ENCODE peak calls at places on chromosomes 2 and 18, in eight cellular contexts. One of them, this sample, is unnamed.

GRCh38 chr2:118014492-118014824 is 588 bp upstream of the CCDC93 start:
- DNase-seq in NAMALWA: no peak
- DNase-seq in Peyer's patch: peak
- DNase-seq in SK-N-SH: peak
- DNase-seq in left lung: no peak
- DNase-seq in dermis blood vessel endothelial cell: no peak
- DNase-seq in fibroblast of mammary gland: no peak
- DNase-seq in T-helper 9 cell: no peak
- DNase-seq in this sample: no peak

GRCh38 chr2:235105821-235106359 is 154.1 kb downstream of the SH3BP4 start:
- DNase-seq in dermis blood vessel endothelial cell: peak
- DNase-seq in Peyer's patch: no peak
- DNase-seq in SK-N-SH: no peak
- DNase-seq in fibroblast of mammary gland: no peak
- DNase-seq in NAMALWA: no peak
- DNase-seq in T-helper 9 cell: no peak
- DNase-seq in left lung: no peak
- DNase-seq in this sample: no peak

GRCh38 chr2:191441761-191442160 is 196.6 kb downstream of the MYO1B start:
- DNase-seq in dermis blood vessel endothelial cell: no peak
- DNase-seq in NAMALWA: no peak
- DNase-seq in left lung: no peak
- DNase-seq in Peyer's patch: no peak
- DNase-seq in fibroblast of mammary gland: peak
- DNase-seq in SK-N-SH: peak
- DNase-seq in T-helper 9 cell: no peak
- DNase-seq in this sample: no peak

GRCh38 chr2:201413143-201413542 is 38.1 kb downstream of the TRAK2 start:
- DNase-seq in dermis blood vessel endothelial cell: no peak
- DNase-seq in fibroblast of mammary gland: no peak
- DNase-seq in left lung: no peak
- DNase-seq in NAMALWA: no peak
- DNase-seq in SK-N-SH: no peak
- DNase-seq in T-helper 9 cell: no peak
- DNase-seq in Peyer's patch: no peak
- DNase-seq in this sample: no peak

GRCh38 chr2:108414945-108415344 is 34.1 kb upstream of the GCC2 start:
- DNase-seq in NAMALWA: no peak
- DNase-seq in fibroblast of mammary gland: no peak
- DNase-seq in SK-N-SH: no peak
- DNase-seq in left lung: no peak
- DNase-seq in T-helper 9 cell: no peak
- DNase-seq in Peyer's patch: no peak
- DNase-seq in dermis blood vessel endothelial cell: no peak
- DNase-seq in this sample: no peak

GRCh38 chr2:70519453-70519852 is 34.2 kb downstream of the TGFA start:
- DNase-seq in Peyer's patch: no peak
- DNase-seq in NAMALWA: no peak
- DNase-seq in SK-N-SH: no peak
- DNase-seq in dermis blood vessel endothelial cell: no peak
- DNase-seq in fibroblast of mammary gland: no peak
- DNase-seq in T-helper 9 cell: no peak
- DNase-seq in left lung: no peak
- DNase-seq in this sample: no peak

GRCh38 chr18:67517224-67517765 is 775 bp upstream of the DSEL start:
- DNase-seq in Peyer's patch: no peak
- DNase-seq in left lung: no peak
- DNase-seq in dermis blood vessel endothelial cell: no peak
- DNase-seq in T-helper 9 cell: peak
- DNase-seq in fibroblast of mammary gland: peak
- DNase-seq in NAMALWA: no peak
- DNase-seq in SK-N-SH: no peak
- DNase-seq in this sample: no peak

GRCh38 chr2:236535024-236535423 is 34.6 kb upstream of the ACKR3 start:
- DNase-seq in NAMALWA: no peak
- DNase-seq in dermis blood vessel endothelial cell: peak
- DNase-seq in left lung: no peak
- DNase-seq in fibroblast of mammary gland: peak
- DNase-seq in Peyer's patch: no peak
- DNase-seq in SK-N-SH: no peak
- DNase-seq in T-helper 9 cell: no peak
- DNase-seq in this sample: no peak

GRCh38 chr2:152740743-152741328 is 22.4 kb downstream of the ARL6IP6 start:
- DNase-seq in left lung: no peak
- DNase-seq in NAMALWA: peak
- DNase-seq in fibroblast of mammary gland: peak
- DNase-seq in dermis blood vessel endothelial cell: peak
- DNase-seq in T-helper 9 cell: no peak
- DNase-seq in SK-N-SH: peak
- DNase-seq in Peyer's patch: no peak
- DNase-seq in this sample: peak

GRCh38 chr2:152961376-152961775 is 243.0 kb downstream of the ARL6IP6 start:
- DNase-seq in dermis blood vessel endothelial cell: no peak
- DNase-seq in T-helper 9 cell: no peak
- DNase-seq in Peyer's patch: no peak
- DNase-seq in fibroblast of mammary gland: no peak
- DNase-seq in left lung: no peak
- DNase-seq in SK-N-SH: no peak
- DNase-seq in NAMALWA: no peak
- DNase-seq in this sample: no peak

GRCh38 chr2:190540048-190540447 is 5.5 kb upstream of the NEMP2 start:
- DNase-seq in T-helper 9 cell: no peak
- DNase-seq in NAMALWA: no peak
- DNase-seq in SK-N-SH: no peak
- DNase-seq in Peyer's patch: no peak
- DNase-seq in dermis blood vessel endothelial cell: peak
- DNase-seq in fibroblast of mammary gland: peak
- DNase-seq in left lung: no peak
- DNase-seq in this sample: no peak

GRCh38 chr2:223494987-223495386 is 107.2 kb downstream of the SCG2 start:
- DNase-seq in left lung: no peak
- DNase-seq in T-helper 9 cell: no peak
- DNase-seq in Peyer's patch: no peak
- DNase-seq in SK-N-SH: no peak
- DNase-seq in fibroblast of mammary gland: peak
- DNase-seq in NAMALWA: no peak
- DNase-seq in dermis blood vessel endothelial cell: no peak
- DNase-seq in this sample: no peak

GRCh38 chr2:218805627-218806026 is 23.7 kb downstream of the CYP27A1 start:
- DNase-seq in left lung: no peak
- DNase-seq in dermis blood vessel endothelial cell: peak
- DNase-seq in Peyer's patch: no peak
- DNase-seq in fibroblast of mammary gland: peak
- DNase-seq in T-helper 9 cell: no peak
- DNase-seq in NAMALWA: no peak
- DNase-seq in SK-N-SH: no peak
- DNase-seq in this sample: no peak

GRCh38 chr2:230671117-230671516 is 41.5 kb upstream of the CAB39 start:
- DNase-seq in Peyer's patch: no peak
- DNase-seq in dermis blood vessel endothelial cell: peak
- DNase-seq in left lung: no peak
- DNase-seq in fibroblast of mammary gland: peak
- DNase-seq in T-helper 9 cell: no peak
- DNase-seq in SK-N-SH: no peak
- DNase-seq in NAMALWA: no peak
- DNase-seq in this sample: no peak

GRCh38 chr18:41529093-41529492 is 425.9 kb upstream of the PIK3C3 start:
- DNase-seq in SK-N-SH: no peak
- DNase-seq in NAMALWA: no peak
- DNase-seq in left lung: no peak
- DNase-seq in fibroblast of mammary gland: no peak
- DNase-seq in dermis blood vessel endothelial cell: no peak
- DNase-seq in T-helper 9 cell: no peak
- DNase-seq in Peyer's patch: no peak
- DNase-seq in this sample: no peak

GRCh38 chr18:44681039-44681595 is 429 bp downstream of the SETBP1 start:
- DNase-seq in fibroblast of mammary gland: peak
- DNase-seq in SK-N-SH: peak
- DNase-seq in Peyer's patch: peak
- DNase-seq in dermis blood vessel endothelial cell: peak
- DNase-seq in left lung: no peak
- DNase-seq in T-helper 9 cell: no peak
- DNase-seq in NAMALWA: no peak
- DNase-seq in this sample: no peak

GRCh38 chr2:96815326-96816126 is 542 bp upstream of the CNNM3 start:
- DNase-seq in T-helper 9 cell: no peak
- DNase-seq in SK-N-SH: peak
- DNase-seq in dermis blood vessel endothelial cell: peak
- DNase-seq in left lung: no peak
- DNase-seq in Peyer's patch: peak
- DNase-seq in NAMALWA: peak
- DNase-seq in fibroblast of mammary gland: peak
- DNase-seq in this sample: no peak

GRCh38 chr2:233032551-233033320 is at the start of gene NEU2:
- DNase-seq in SK-N-SH: no peak
- DNase-seq in fibroblast of mammary gland: peak
- DNase-seq in Peyer's patch: no peak
- DNase-seq in T-helper 9 cell: no peak
- DNase-seq in NAMALWA: no peak
- DNase-seq in left lung: no peak
- DNase-seq in dermis blood vessel endothelial cell: no peak
- DNase-seq in this sample: no peak

GRCh38 chr2:191688934-191689695 is 11.2 kb downstream of the NABP1 start:
- DNase-seq in T-helper 9 cell: no peak
- DNase-seq in fibroblast of mammary gland: peak
- DNase-seq in Peyer's patch: no peak
- DNase-seq in NAMALWA: no peak
- DNase-seq in SK-N-SH: no peak
- DNase-seq in dermis blood vessel endothelial cell: peak
- DNase-seq in left lung: no peak
- DNase-seq in this sample: no peak

GRCh38 chr18:49018553-49018943 is 67.8 kb upstream of the SMAD7 start:
- DNase-seq in left lung: no peak
- DNase-seq in NAMALWA: no peak
- DNase-seq in dermis blood vessel endothelial cell: no peak
- DNase-seq in Peyer's patch: no peak
- DNase-seq in fibroblast of mammary gland: no peak
- DNase-seq in T-helper 9 cell: no peak
- DNase-seq in SK-N-SH: peak
- DNase-seq in this sample: no peak

GRCh38 chr2:765369-765768 is 88.2 kb upstream of the TMEM18 start:
- DNase-seq in NAMALWA: no peak
- DNase-seq in T-helper 9 cell: no peak
- DNase-seq in Peyer's patch: no peak
- DNase-seq in SK-N-SH: no peak
- DNase-seq in dermis blood vessel endothelial cell: no peak
- DNase-seq in left lung: no peak
- DNase-seq in fibroblast of mammary gland: no peak
- DNase-seq in this sample: no peak

GRCh38 chr2:67013821-67014220 is 383.3 kb upstream of the ETAA1 start:
- DNase-seq in left lung: no peak
- DNase-seq in Peyer's patch: no peak
- DNase-seq in fibroblast of mammary gland: no peak
- DNase-seq in SK-N-SH: no peak
- DNase-seq in T-helper 9 cell: no peak
- DNase-seq in NAMALWA: no peak
- DNase-seq in dermis blood vessel endothelial cell: no peak
- DNase-seq in this sample: no peak

GRCh38 chr2:95391641-95392310 is 10.7 kb upstream of the FAHD2A start:
- DNase-seq in dermis blood vessel endothelial cell: no peak
- DNase-seq in fibroblast of mammary gland: no peak
- DNase-seq in left lung: no peak
- DNase-seq in Peyer's patch: no peak
- DNase-seq in SK-N-SH: no peak
- DNase-seq in NAMALWA: no peak
- DNase-seq in T-helper 9 cell: no peak
- DNase-seq in this sample: no peak

GRCh38 chr2:85888020-85888744 is 608 bp downstream of the ST3GAL5 start:
- DNase-seq in fibroblast of mammary gland: no peak
- DNase-seq in T-helper 9 cell: peak
- DNase-seq in Peyer's patch: peak
- DNase-seq in SK-N-SH: peak
- DNase-seq in dermis blood vessel endothelial cell: peak
- DNase-seq in NAMALWA: peak
- DNase-seq in left lung: peak
- DNase-seq in this sample: no peak

GRCh38 chr2:241764272-241765241 is 12.1 kb upstream of the GAL3ST2 start:
- DNase-seq in SK-N-SH: peak
- DNase-seq in left lung: no peak
- DNase-seq in dermis blood vessel endothelial cell: no peak
- DNase-seq in fibroblast of mammary gland: no peak
- DNase-seq in Peyer's patch: no peak
- DNase-seq in NAMALWA: no peak
- DNase-seq in T-helper 9 cell: no peak
- DNase-seq in this sample: no peak

GRCh38 chr2:72274284-72274869 is 126.7 kb upstream of the CYP26B1 start:
- DNase-seq in left lung: no peak
- DNase-seq in SK-N-SH: no peak
- DNase-seq in NAMALWA: no peak
- DNase-seq in Peyer's patch: no peak
- DNase-seq in fibroblast of mammary gland: no peak
- DNase-seq in dermis blood vessel endothelial cell: no peak
- DNase-seq in T-helper 9 cell: no peak
- DNase-seq in this sample: no peak

GRCh38 chr2:226873051-226873620 is 37.3 kb downstream of the RHBDD1 start:
- DNase-seq in SK-N-SH: no peak
- DNase-seq in T-helper 9 cell: no peak
- DNase-seq in Peyer's patch: no peak
- DNase-seq in NAMALWA: no peak
- DNase-seq in left lung: no peak
- DNase-seq in dermis blood vessel endothelial cell: no peak
- DNase-seq in fibroblast of mammary gland: peak
- DNase-seq in this sample: no peak

GRCh38 chr18:50159654-50160046 is 35.3 kb downstream of the MYO5B start:
- DNase-seq in left lung: no peak
- DNase-seq in SK-N-SH: no peak
- DNase-seq in dermis blood vessel endothelial cell: no peak
- DNase-seq in Peyer's patch: no peak
- DNase-seq in NAMALWA: no peak
- DNase-seq in fibroblast of mammary gland: no peak
- DNase-seq in T-helper 9 cell: no peak
- DNase-seq in this sample: no peak

GRCh38 chr2:45170191-45170975 is 161.1 kb upstream of the SIX2 start:
- DNase-seq in left lung: no peak
- DNase-seq in Peyer's patch: no peak
- DNase-seq in fibroblast of mammary gland: no peak
- DNase-seq in NAMALWA: no peak
- DNase-seq in SK-N-SH: no peak
- DNase-seq in dermis blood vessel endothelial cell: peak
- DNase-seq in T-helper 9 cell: no peak
- DNase-seq in this sample: no peak

GRCh38 chr2:10933700-10934225 is 22.0 kb downstream of the KCNF1 start:
- DNase-seq in left lung: no peak
- DNase-seq in T-helper 9 cell: no peak
- DNase-seq in SK-N-SH: no peak
- DNase-seq in dermis blood vessel endothelial cell: no peak
- DNase-seq in fibroblast of mammary gland: peak
- DNase-seq in NAMALWA: no peak
- DNase-seq in Peyer's patch: no peak
- DNase-seq in this sample: no peak

GRCh38 chr2:43127208-43127940 is 99.0 kb downstream of the ZFP36L2 start:
- DNase-seq in SK-N-SH: peak
- DNase-seq in left lung: peak
- DNase-seq in dermis blood vessel endothelial cell: peak
- DNase-seq in T-helper 9 cell: peak
- DNase-seq in Peyer's patch: peak
- DNase-seq in fibroblast of mammary gland: peak
- DNase-seq in NAMALWA: peak
- DNase-seq in this sample: peak